ENCODE peak calls at places on chromosomes 7 and 10, in five cellular contexts. L, M, Y, U and K are unnamed samples.

GRCh38 chr7:24831240-24831639 is 74.0 kb upstream of the GSDME start:
- DNase-seq in L (no peak), M (peak; percentile 77), U (peak; percentile 68), Y (no peak), K (no peak)

GRCh38 chr7:28955723-28956607 is 2.2 kb downstream of the TRIL start:
- DNase-seq in M (peak; percentile 42), Y (peak; percentile 92), L (no peak), U (peak; percentile 4), K (no peak)

GRCh38 chr10:75344170-75344569 is 57.4 kb downstream of the ZNF503 start:
- DNase-seq in U (no peak), M (no peak), Y (no peak), L (no peak), K (no peak)

GRCh38 chr10:121543545-121543944 is 54.7 kb downstream of the FGFR2 start:
- DNase-seq in M (no peak), L (no peak), U (no peak), Y (no peak), K (no peak)

GRCh38 chr10:120804020-120804419 is 47.1 kb upstream of the WDR11 start:
- DNase-seq in L (no peak), Y (no peak), M (no peak), U (no peak), K (no peak)

GRCh38 chr7:156516791-156517378 is 123.7 kb upstream of the RNF32 start:
- DNase-seq in Y (no peak), U (no peak), L (no peak), M (no peak), K (no peak)

GRCh38 chr7:108094933-108095710 is 35.0 kb downstream of the LAMB4 start:
- DNase-seq in Y (peak; percentile 14), L (peak; percentile 8), M (peak; percentile 96), U (peak; percentile 91), K (no peak)

GRCh38 chr10:329361-330099 is 194.3 kb downstream of the ZMYND11 start:
- DNase-seq in L (peak; percentile 82), M (peak; percentile 96), Y (peak; percentile 87), U (peak; percentile 96), K (peak; percentile 88)

GRCh38 chr7:24500599-24501451 is 72.4 kb upstream of the PALS2 start:
- DNase-seq in M (no peak), L (no peak), U (no peak), Y (no peak), K (no peak)

GRCh38 chr7:23347682-23348180 is 48.6 kb downstream of the MALSU1 start:
- DNase-seq in M (peak; percentile 89), L (no peak), U (peak; percentile 91), Y (no peak), K (no peak)

GRCh38 chr7:97971120-97971989 is 18.6 kb downstream of the OCM2 start:
- DNase-seq in M (peak; percentile 39), L (peak; percentile 63), Y (no peak), U (peak; percentile 13), K (no peak)

GRCh38 chr7:29239638-29240037 is 45.1 kb downstream of the CHN2 start:
- DNase-seq in Y (no peak), U (no peak), M (no peak), L (no peak), K (no peak)

GRCh38 chr7:27159278-27160146 is 3.0 kb upstream of the HOXA7 start:
- DNase-seq in U (no peak), L (no peak), M (no peak), Y (no peak), K (no peak)

GRCh38 chr7:33722383-33723096 is 182.8 kb upstream of the BMPER start:
- DNase-seq in L (no peak), U (peak; percentile 80), Y (no peak), M (peak; percentile 73), K (no peak)

GRCh38 chr10:71060636-71061426 is 151.5 kb upstream of the UNC5B start:
- DNase-seq in Y (no peak), L (no peak), U (no peak), M (no peak), K (no peak)

GRCh38 chr10:116728526-116729096 is 13.8 kb downstream of the HSPA12A start:
- DNase-seq in L (no peak), U (peak; percentile 71), Y (no peak), M (peak; percentile 94), K (no peak)

GRCh38 chr10:83541096-83541495 is 598.2 kb upstream of the GHITM start:
- DNase-seq in U (no peak), L (no peak), M (peak; percentile 64), Y (no peak), K (no peak)

GRCh38 chr10:94623572-94623971 is 60.0 kb upstream of the CYP2C18 start:
- DNase-seq in L (no peak), Y (no peak), U (no peak), M (peak; percentile 38), K (no peak)

GRCh38 chr7:2717293-2717904 is 29.4 kb downstream of the AMZ1 start:
- DNase-seq in L (peak; percentile 70), Y (no peak), M (no peak), U (peak; percentile 62), K (no peak)

GRCh38 chr7:2540641-2541051 is 14.7 kb downstream of the BRAT1 start:
- DNase-seq in M (no peak), U (no peak), L (no peak), Y (no peak), K (no peak)

GRCh38 chr7:158034571-158034970 is 553.1 kb downstream of the PTPRN2 start:
- DNase-seq in L (no peak), M (no peak), U (no peak), Y (no peak), K (no peak)

GRCh38 chr7:32170838-32171237 is 100.6 kb upstream of the PDE1C start:
- DNase-seq in Y (no peak), L (no peak), U (no peak), M (no peak), K (no peak)

GRCh38 chr10:520402-520787 is 169.1 kb downstream of the DIP2C start:
- DNase-seq in M (peak; percentile 18), Y (no peak), U (peak; percentile 27), L (no peak), K (no peak)

GRCh38 chr10:108586424-108586823 is 1336.9 kb downstream of the XPNPEP1 start:
- DNase-seq in Y (no peak), U (no peak), M (no peak), L (no peak), K (no peak)

GRCh38 chr7:116955801-116956514 is 2.7 kb downstream of the ST7 start:
- DNase-seq in Y (no peak), U (no peak), M (peak; percentile 53), L (peak; percentile 14), K (no peak)

GRCh38 chr7:151784843-151785680 is 91.9 kb downstream of the PRKAG2 start:
- DNase-seq in L (no peak), M (no peak), U (no peak), Y (no peak), K (no peak)

GRCh38 chr10:21052709-21053104 is 155.6 kb upstream of the NEBL start:
- DNase-seq in L (no peak), U (no peak), M (no peak), Y (no peak), K (no peak)

GRCh38 chr10:69955211-69955805 is 97.3 kb upstream of the MACROH2A2 start:
- DNase-seq in M (no peak), L (no peak), Y (no peak), U (no peak), K (no peak)

GRCh38 chr7:90473819-90474218 is 4.4 kb downstream of the PTTG1IP2 start:
- DNase-seq in Y (no peak), U (no peak), L (no peak), M (peak; percentile 33), K (no peak)

DNA sequence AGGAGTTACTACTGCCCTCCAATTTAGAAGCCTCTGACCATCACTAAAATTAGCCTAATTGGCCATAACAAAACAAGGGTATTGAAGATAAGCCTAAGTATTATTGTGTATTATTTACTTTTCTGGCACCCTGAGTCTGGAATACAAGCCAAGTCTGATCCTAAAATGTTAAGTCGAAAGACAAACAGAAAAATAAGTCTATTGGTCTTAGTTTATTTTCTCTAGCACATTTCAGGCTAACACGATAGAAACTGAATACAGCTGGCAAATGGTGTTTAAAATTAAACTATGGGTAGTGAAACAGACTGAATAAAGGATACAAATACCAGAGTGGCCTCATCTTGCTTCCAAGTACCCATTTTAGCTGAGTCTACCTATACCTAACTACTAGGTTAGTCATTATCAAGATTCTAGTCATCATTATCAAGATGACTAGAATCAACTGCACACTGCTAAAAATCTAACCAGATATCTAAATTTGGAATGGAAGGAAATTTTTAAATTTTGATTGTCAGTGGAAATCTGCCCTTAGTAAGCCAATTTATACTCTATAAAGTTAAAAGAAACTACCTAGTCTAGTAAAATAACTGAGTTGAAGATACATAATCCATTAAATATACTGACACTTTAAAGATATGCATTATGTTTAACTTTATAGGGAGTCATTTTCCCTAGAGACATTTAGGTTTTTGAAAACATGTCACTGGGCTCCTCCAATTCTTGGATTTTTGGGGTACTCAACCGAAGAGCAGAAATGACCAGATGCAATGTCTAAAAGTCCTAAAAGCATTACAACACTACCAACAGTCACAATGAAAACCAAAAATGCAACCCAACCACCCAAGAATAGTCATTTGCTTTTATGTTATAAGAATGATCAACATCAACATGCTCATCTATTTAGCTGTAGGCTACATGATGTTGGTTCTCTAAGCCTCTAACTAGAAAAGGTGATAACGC is 80.9 kb downstream of the NT5C2 start:
- DNase-seq in Y (no peak), U (no peak), M (no peak), L (no peak), K (no peak)
- H3K4me3 ChIP-seq in Y (no peak overlapping the region), U (no peak overlapping the region), M (no peak overlapping the region), L (no peak overlapping the region), K (no peak overlapping the region)

DNA sequence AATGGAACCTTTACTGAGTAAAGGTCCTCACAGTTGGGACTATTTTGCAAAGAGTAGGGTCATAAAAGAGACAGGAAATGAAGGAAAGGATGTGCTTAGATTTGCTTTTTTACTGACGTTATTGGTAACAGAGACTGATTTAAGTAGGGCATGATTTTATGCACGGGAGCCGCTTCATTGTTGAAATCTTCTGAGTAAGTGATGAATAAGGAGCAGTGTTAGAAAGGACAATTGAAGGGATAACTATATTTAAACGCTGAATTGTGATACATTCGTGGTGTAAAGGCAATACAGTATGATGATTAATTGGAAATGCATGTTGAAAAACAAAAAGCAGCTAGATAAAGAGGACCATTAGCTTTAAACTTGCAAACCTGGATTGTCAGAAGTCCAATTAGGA is 261.5 kb downstream of the MALRD1 start:
- DNase-seq in U (peak; percentile 7), M (peak; percentile 52), Y (no peak), L (no peak), K (no peak)
- H3K27ac ChIP-seq in U (no peak overlapping the region), M (no peak overlapping the region), Y (no peak overlapping the region), L (no peak overlapping the region), K (no peak overlapping the region)

GRCh38 chr7:121519548-121520521 is 123.7 kb upstream of the FAM3C start:
- DNase-seq in Y (no peak), L (no peak), M (no peak), U (no peak), K (no peak)

GRCh38 chr7:121515651-121516401 is 119.7 kb upstream of the FAM3C start:
- DNase-seq in Y (no peak), L (no peak), M (peak; percentile 14), U (no peak), K (no peak)

GRCh38 chr7:121515181-121515580 is 119.1 kb upstream of the FAM3C start:
- DNase-seq in M (no peak), U (no peak), Y (no peak), L (no peak), K (no peak)

GRCh38 chr7:121513105-121513504 is 117.0 kb upstream of the FAM3C start:
- DNase-seq in U (no peak), Y (no peak), L (no peak), M (no peak), K (no peak)

GRCh38 chr7:121516791-121517305 is 120.7 kb upstream of the FAM3C start:
- DNase-seq in U (no peak), Y (no peak), L (no peak), M (no peak), K (no peak)
- H3K4me3 ChIP-seq in U (no peak overlapping the region), Y (no peak overlapping the region), L (no peak overlapping the region), M (no peak overlapping the region), K (no peak overlapping the region)

GRCh38 chr10:79446451-79447020 is 1.1 kb upstream of the ZCCHC24 start:
- DNase-seq in L (no peak), Y (peak; percentile 87), U (no peak), M (no peak), K (no peak)
- H3K27ac ChIP-seq in L (no peak overlapping the region), Y (peak overlapping the region; percentile 76), U (peak overlapping the region; percentile 92), M (peak overlapping the region; percentile 95), K (peak overlapping the region; percentile 90)